ENCODE peak calls at places on chromosomes 11 and 22, in nine cellular contexts. N is tibial nerve; Q is T-helper 2 cell; C is AG04450; R is activated CD4-positive, alpha-beta T cell treated with anti-CD3 and anti-CD28 coated beads, Interleukin-2, amount 50 U/mL, for 24 hours; S is T47D; M is CD8-positive, alpha-beta T cell; Y is stromal cell of bone marrow; F is fibroblast of the aortic adventitia. A is an unnamed sample.

GRCh38 chr11:130945945-130946344 is 29.7 kb upstream of the SNX19 start:
- DNase-seq in N (no peak), Q (no peak), C (peak; percentile 61), R (no peak), S (no peak), M (no peak), Y (peak; percentile 86), F (peak; percentile 83), A (no peak)

GRCh38 chr22:47136050-47136449 is 373.6 kb downstream of the TBC1D22A start:
- DNase-seq in N (no peak), Q (no peak), C (no peak), R (no peak), S (no peak), M (no peak), Y (no peak), F (no peak), A (no peak)

GRCh38 chr11:115226556-115226955 is 277.7 kb downstream of the CADM1 start:
- DNase-seq in N (no peak), Q (no peak), C (peak; percentile 55), R (no peak), S (peak; percentile 17), M (no peak), Y (peak; percentile 11), F (no peak), A (no peak)

GRCh38 chr11:116229581-116229980 is 543.2 kb downstream of the BUD13 start:
- DNase-seq in N (no peak), Q (no peak), C (no peak), R (no peak), S (no peak), M (no peak), Y (no peak), F (no peak), A (no peak)

GRCh38 chr11:110251837-110252236 is 44.6 kb downstream of the RDX start:
- DNase-seq in N (no peak), Q (no peak), C (no peak), R (no peak), S (peak; percentile 9), M (no peak), Y (peak; percentile 25), F (peak; percentile 76), A (no peak)

GRCh38 chr11:61007383-61007970 is 36.0 kb downstream of the CD6 start:
- DNase-seq in N (no peak), Q (no peak), C (no peak), R (no peak), S (no peak), M (no peak), Y (no peak), F (no peak), A (no peak)

GRCh38 chr22:23521442-23522113 is 58.5 kb downstream of the IGLL1 start:
- DNase-seq in N (peak; percentile 88), Q (peak; percentile 25), C (peak; percentile 42), R (peak; percentile 16), S (peak; percentile 92), M (peak; percentile 70), Y (peak; percentile 79), F (peak; percentile 74), A (peak; percentile 43)

GRCh38 chr11:64364435-64364834 is 5.5 kb downstream of the RPS6KA4 start:
- DNase-seq in N (no peak), Q (no peak), C (no peak), R (no peak), S (no peak), M (no peak), Y (no peak), F (no peak), A (no peak)

GRCh38 chr11:2677127-2677526 is 22.7 kb downstream of the KCNQ1OT1 start:
- DNase-seq in N (no peak), Q (no peak), C (no peak), R (no peak), S (no peak), M (no peak), Y (no peak), F (no peak), A (no peak)

GRCh38 chr11:9017773-9018172 is 14.0 kb upstream of the NRIP3 start:
- DNase-seq in N (no peak), Q (no peak), C (no peak), R (no peak), S (no peak), M (no peak), Y (peak; percentile 47), F (peak; percentile 64), A (no peak)

GRCh38 chr11:75197512-75198277 is 42.9 kb upstream of the TPBGL start:
- DNase-seq in N (no peak), Q (no peak), C (no peak), R (no peak), S (no peak), M (no peak), Y (no peak), F (no peak), A (no peak)

GRCh38 chr11:70490208-70490607 is 91.9 kb downstream of the CTTN start:
- DNase-seq in N (no peak), Q (no peak), C (no peak), R (no peak), S (no peak), M (no peak), Y (no peak), F (no peak), A (no peak)

A was measured in activated T-helper 9 cell treated with anti-CD3 and anti-CD28 coated beads, Interleukin-2, amount 50 U/mL, for 16 hours.